ENCODE peak calls at places on chromosomes 2 and 18, in nine cellular contexts. One of them, this sample, is unnamed.

GRCh38 chr2:42345986-42346385 is 15.0 kb downstream of the COX7A2L start:
- DNase-seq in stomach: no peak
- DNase-seq in H1: no peak
- DNase-seq in IMR-90: no peak
- DNase-seq in body of pancreas: no peak
- DNase-seq in heart left ventricle: no peak
- DNase-seq in K562: no peak
- DNase-seq in NB4: no peak
- DNase-seq in transverse colon: no peak
- DNase-seq in this sample: no peak

GRCh38 chr18:66749030-66749429 is 145.1 kb upstream of the CDH19 start:
- DNase-seq in IMR-90: no peak
- DNase-seq in H1: no peak
- DNase-seq in heart left ventricle: no peak
- DNase-seq in transverse colon: no peak
- DNase-seq in body of pancreas: no peak
- DNase-seq in NB4: no peak
- DNase-seq in stomach: no peak
- DNase-seq in K562: no peak
- DNase-seq in this sample: no peak

GRCh38 chr2:126704434-126705165 is 48.6 kb downstream of the GYPC start:
- DNase-seq in H1: no peak
- DNase-seq in IMR-90: peak
- DNase-seq in stomach: no peak
- DNase-seq in K562: no peak
- DNase-seq in body of pancreas: peak
- DNase-seq in heart left ventricle: no peak
- DNase-seq in NB4: no peak
- DNase-seq in transverse colon: no peak
- DNase-seq in this sample: no peak

GRCh38 chr2:4391013-4391412 is 687.6 kb downstream of the DCDC2C start:
- DNase-seq in NB4: no peak
- DNase-seq in heart left ventricle: no peak
- DNase-seq in IMR-90: no peak
- DNase-seq in stomach: no peak
- DNase-seq in transverse colon: no peak
- DNase-seq in H1: no peak
- DNase-seq in K562: no peak
- DNase-seq in body of pancreas: no peak
- DNase-seq in this sample: no peak

GRCh38 chr2:147989809-147990403 is 30.6 kb downstream of the ORC4 start:
- DNase-seq in stomach: no peak
- DNase-seq in NB4: peak
- DNase-seq in body of pancreas: no peak
- DNase-seq in K562: peak
- DNase-seq in IMR-90: peak
- DNase-seq in H1: no peak
- DNase-seq in heart left ventricle: no peak
- DNase-seq in transverse colon: no peak
- DNase-seq in this sample: peak

GRCh38 chr2:54572636-54573531 is 116.8 kb downstream of the SPTBN1 start:
- DNase-seq in stomach: no peak
- DNase-seq in heart left ventricle: no peak
- DNase-seq in IMR-90: peak
- DNase-seq in K562: peak
- DNase-seq in H1: no peak
- DNase-seq in transverse colon: no peak
- DNase-seq in NB4: no peak
- DNase-seq in body of pancreas: no peak
- DNase-seq in this sample: no peak

GRCh38 chr18:76452357-76452756 is 42.7 kb downstream of the ZNF516 start:
- DNase-seq in transverse colon: no peak
- DNase-seq in NB4: peak
- DNase-seq in IMR-90: peak
- DNase-seq in K562: no peak
- DNase-seq in heart left ventricle: no peak
- DNase-seq in body of pancreas: no peak
- DNase-seq in H1: no peak
- DNase-seq in stomach: no peak
- DNase-seq in this sample: no peak

GRCh38 chr2:98295721-98296414 is 50.4 kb upstream of the CNGA3 start:
- DNase-seq in H1: no peak
- DNase-seq in IMR-90: no peak
- DNase-seq in NB4: no peak
- DNase-seq in transverse colon: no peak
- DNase-seq in K562: no peak
- DNase-seq in stomach: no peak
- DNase-seq in heart left ventricle: no peak
- DNase-seq in body of pancreas: no peak
- DNase-seq in this sample: no peak

GRCh38 chr18:60021556-60021955 is 121.8 kb downstream of the PMAIP1 start:
- DNase-seq in NB4: no peak
- DNase-seq in IMR-90: no peak
- DNase-seq in K562: no peak
- DNase-seq in heart left ventricle: no peak
- DNase-seq in body of pancreas: no peak
- DNase-seq in H1: no peak
- DNase-seq in transverse colon: no peak
- DNase-seq in stomach: no peak
- DNase-seq in this sample: no peak

GRCh38 chr18:924987-925386 is 20.3 kb downstream of the ADCYAP1 start:
- DNase-seq in H1: no peak
- DNase-seq in NB4: no peak
- DNase-seq in heart left ventricle: no peak
- DNase-seq in K562: no peak
- DNase-seq in stomach: no peak
- DNase-seq in transverse colon: no peak
- DNase-seq in body of pancreas: no peak
- DNase-seq in IMR-90: no peak
- DNase-seq in this sample: no peak

GRCh38 chr2:24050041-24050655 is 607 bp downstream of the FKBP1B start:
- DNase-seq in heart left ventricle: peak
- DNase-seq in IMR-90: no peak
- DNase-seq in transverse colon: peak
- DNase-seq in body of pancreas: peak
- DNase-seq in K562: no peak
- DNase-seq in stomach: peak
- DNase-seq in H1: no peak
- DNase-seq in NB4: no peak
- DNase-seq in this sample: no peak

GRCh38 chr2:217929757-217930707 is 72.8 kb downstream of the TNS1 start:
- DNase-seq in H1: no peak
- DNase-seq in IMR-90: peak
- DNase-seq in heart left ventricle: peak
- DNase-seq in body of pancreas: no peak
- DNase-seq in NB4: no peak
- DNase-seq in K562: no peak
- DNase-seq in stomach: no peak
- DNase-seq in transverse colon: peak
- DNase-seq in this sample: no peak

GRCh38 chr2:144508162-144508765 is 11.7 kb downstream of the ZEB2 start:
- DNase-seq in body of pancreas: no peak
- DNase-seq in H1: no peak
- DNase-seq in NB4: peak
- DNase-seq in heart left ventricle: no peak
- DNase-seq in transverse colon: no peak
- DNase-seq in K562: no peak
- DNase-seq in IMR-90: no peak
- DNase-seq in stomach: no peak
- DNase-seq in this sample: no peak
- TF ChIP-seq POLR2A in body of pancreas: no peak
- TF ChIP-seq POLR2A in H1: no peak
- TF ChIP-seq POLR2A in NB4: no peak
- TF ChIP-seq POLR2A in heart left ventricle: no peak
- TF ChIP-seq POLR2A in transverse colon: no peak
- TF ChIP-seq POLR2A in K562: peak
- TF ChIP-seq POLR2A in IMR-90: peak
- TF ChIP-seq POLR2A in stomach: no peak
- TF ChIP-seq POLR2A in this sample: no peak

DNA sequence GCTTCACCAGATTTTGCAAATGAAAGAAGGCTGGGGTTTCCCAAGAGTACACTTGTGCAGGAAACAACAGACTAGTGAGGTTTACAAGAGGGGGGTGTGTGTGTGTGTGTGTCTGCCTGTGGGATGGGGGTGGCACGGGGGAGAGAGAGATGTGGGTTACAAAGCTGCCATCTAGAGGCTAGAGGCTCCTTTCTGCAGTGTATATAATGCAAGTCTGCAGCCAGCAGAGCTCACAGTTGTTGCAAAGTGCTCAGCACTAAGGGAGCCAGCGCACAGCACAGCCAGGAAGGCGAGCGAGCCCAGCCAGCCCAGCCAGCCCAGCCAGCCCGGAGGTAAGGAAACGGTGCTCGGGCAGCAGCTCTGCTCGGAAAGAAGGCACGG is at the start of gene ACKR3:
- DNase-seq in H1: peak
- DNase-seq in body of pancreas: peak
- DNase-seq in stomach: peak
- DNase-seq in NB4: peak
- DNase-seq in IMR-90: peak
- DNase-seq in transverse colon: peak
- DNase-seq in K562: no peak
- DNase-seq in heart left ventricle: peak
- DNase-seq in this sample: peak
- TF ChIP-seq POLR2A in H1: no peak
- TF ChIP-seq POLR2A in body of pancreas: peak
- TF ChIP-seq POLR2A in stomach: no peak
- TF ChIP-seq POLR2A in NB4: no peak
- TF ChIP-seq POLR2A in IMR-90: no peak
- TF ChIP-seq POLR2A in transverse colon: peak
- TF ChIP-seq POLR2A in K562: no peak
- TF ChIP-seq POLR2A in heart left ventricle: peak
- TF ChIP-seq POLR2A in this sample: no peak

GRCh38 chr2:27664622-27665363 is 1.1 kb downstream of the SLC4A1AP start:
- DNase-seq in IMR-90: no peak
- DNase-seq in K562: no peak
- DNase-seq in transverse colon: no peak
- DNase-seq in heart left ventricle: no peak
- DNase-seq in H1: no peak
- DNase-seq in body of pancreas: no peak
- DNase-seq in stomach: no peak
- DNase-seq in NB4: peak
- DNase-seq in this sample: no peak

GRCh38 chr2:27661371-27661770 is 2.0 kb downstream of the SUPT7L start:
- DNase-seq in transverse colon: no peak
- DNase-seq in H1: no peak
- DNase-seq in K562: no peak
- DNase-seq in IMR-90: no peak
- DNase-seq in NB4: no peak
- DNase-seq in stomach: no peak
- DNase-seq in body of pancreas: no peak
- DNase-seq in heart left ventricle: no peak
- DNase-seq in this sample: no peak

GRCh38 chr2:27663160-27663462 is 303 bp downstream of the SUPT7L start:
- DNase-seq in heart left ventricle: no peak
- DNase-seq in stomach: peak
- DNase-seq in K562: no peak
- DNase-seq in NB4: no peak
- DNase-seq in IMR-90: no peak
- DNase-seq in H1: no peak
- DNase-seq in body of pancreas: peak
- DNase-seq in transverse colon: no peak
- DNase-seq in this sample: no peak

GRCh38 chr2:27664245-27664574 is 521 bp downstream of the SLC4A1AP start:
- DNase-seq in IMR-90: no peak
- DNase-seq in heart left ventricle: no peak
- DNase-seq in NB4: no peak
- DNase-seq in H1: no peak
- DNase-seq in transverse colon: no peak
- DNase-seq in body of pancreas: no peak
- DNase-seq in K562: no peak
- DNase-seq in stomach: no peak
- DNase-seq in this sample: no peak

DNA sequence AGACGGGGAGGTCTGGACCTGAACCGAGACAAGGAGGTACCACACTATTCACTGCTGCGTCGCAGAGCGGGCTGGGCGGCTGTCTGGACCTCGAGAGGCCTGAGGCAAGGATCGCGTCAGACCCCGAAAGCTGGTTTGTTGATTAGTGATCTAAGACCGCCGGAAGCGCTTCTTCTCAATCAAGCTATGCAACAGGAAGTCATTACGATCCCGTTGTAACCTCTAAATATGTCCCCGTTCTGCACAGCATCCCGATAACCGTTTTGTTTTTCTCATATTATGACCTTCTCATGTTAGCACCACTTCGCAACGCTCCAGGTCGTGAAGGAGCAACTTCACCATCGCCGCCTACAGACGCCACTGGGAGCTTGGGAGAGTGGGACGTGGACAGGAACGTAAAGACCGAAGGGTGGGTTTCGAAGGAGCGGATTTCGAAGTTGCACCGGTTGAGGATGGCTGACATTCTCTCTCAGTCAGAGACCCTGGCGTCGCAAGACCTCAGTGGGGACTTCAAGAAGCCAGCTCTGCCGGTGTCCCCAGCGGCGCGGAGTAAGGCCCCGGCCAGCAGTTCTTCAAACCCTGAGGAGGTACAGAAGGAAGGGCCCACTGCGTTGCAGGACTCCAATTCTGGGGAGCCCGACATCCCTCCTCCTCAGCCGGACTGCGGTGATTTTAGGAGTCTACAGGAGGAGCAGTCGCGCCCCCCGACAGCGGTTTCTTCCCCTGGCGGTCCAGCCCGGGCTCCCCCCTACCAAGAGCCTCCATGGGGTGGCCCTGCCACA is at the start of the genes SLC4A1AP and SUPT7L:
- DNase-seq in IMR-90: peak
- DNase-seq in transverse colon: peak
- DNase-seq in H1: peak
- DNase-seq in NB4: peak
- DNase-seq in stomach: peak
- DNase-seq in body of pancreas: peak
- DNase-seq in K562: peak
- DNase-seq in heart left ventricle: peak
- DNase-seq in this sample: peak
- TF ChIP-seq POLR2A in IMR-90: peak
- TF ChIP-seq POLR2A in transverse colon: peak
- TF ChIP-seq POLR2A in H1: peak
- TF ChIP-seq POLR2A in NB4: peak
- TF ChIP-seq POLR2A in stomach: no peak
- TF ChIP-seq POLR2A in body of pancreas: peak
- TF ChIP-seq POLR2A in K562: peak
- TF ChIP-seq POLR2A in heart left ventricle: no peak
- TF ChIP-seq POLR2A in this sample: peak

DNA sequence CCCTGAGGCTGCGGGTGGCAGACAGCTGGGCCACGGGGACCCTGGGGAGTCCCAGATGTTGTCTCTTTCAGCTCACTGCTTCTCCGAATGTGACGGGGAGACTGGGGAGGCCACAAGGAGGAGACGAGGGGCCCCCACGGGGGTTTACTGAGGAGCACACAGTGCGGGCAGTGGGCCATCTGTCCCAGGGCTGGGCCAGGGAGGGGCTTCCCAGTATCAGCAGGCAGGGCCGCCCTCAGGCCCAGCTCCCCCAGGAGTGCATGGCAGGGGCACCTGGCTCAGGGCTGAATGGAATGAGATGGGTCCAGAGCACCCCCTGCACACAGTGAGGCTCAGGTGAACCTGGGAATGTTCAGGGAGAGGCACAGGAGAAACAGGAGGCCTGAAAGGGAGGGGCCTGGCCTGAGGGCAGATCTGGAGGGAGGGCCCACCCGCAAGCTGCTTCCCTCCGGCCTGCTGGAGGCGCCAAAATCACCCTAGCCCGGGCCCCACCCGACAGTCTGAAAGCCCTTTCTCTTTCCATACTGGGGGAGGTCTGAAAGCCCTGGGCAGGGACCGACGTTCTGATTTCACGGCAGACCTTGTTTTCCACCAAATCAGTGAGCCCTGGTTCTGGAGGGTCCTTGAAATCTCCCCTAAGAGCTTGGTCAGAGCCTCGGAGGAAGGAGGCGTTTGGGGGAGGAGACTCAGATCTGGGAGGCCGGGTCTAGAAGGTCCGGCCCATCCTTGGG is 35.5 kb upstream of the PTMA start:
- DNase-seq in stomach: peak
- DNase-seq in K562: peak
- DNase-seq in IMR-90: peak
- DNase-seq in heart left ventricle: peak
- DNase-seq in body of pancreas: no peak
- DNase-seq in H1: no peak
- DNase-seq in transverse colon: peak
- DNase-seq in NB4: peak
- DNase-seq in this sample: peak
- TF ChIP-seq POLR2A in stomach: no peak
- TF ChIP-seq POLR2A in K562: peak
- TF ChIP-seq POLR2A in IMR-90: no peak
- TF ChIP-seq POLR2A in heart left ventricle: no peak
- TF ChIP-seq POLR2A in body of pancreas: no peak
- TF ChIP-seq POLR2A in H1: peak
- TF ChIP-seq POLR2A in transverse colon: peak
- TF ChIP-seq POLR2A in NB4: no peak
- TF ChIP-seq POLR2A in this sample: no peak